ENCODE peak calls at places on chromosomes 2 and 18, in eight cellular contexts. Y is activated CD4-positive, alpha-beta T cell treated with anti-CD3 and anti-CD28 coated beads, Interleukin-2, amount 50 U/mL, for 48 hours; S is activated naive CD8-positive, alpha-beta T cell treated with anti-CD3 and anti-CD28 coated beads, Interleukin-2, amount 50 U/mL, for 24 hours; Q is mesendoderm; F is fibroblast of lung; V is germinal center; T is T-helper 17 cell; J is stimulated activated CD4-positive, alpha-beta T cell treated with anti-CD3 and anti-CD28 coated beads, Interleukin-2, amount 100 ng/mL, for 24 hours. B is an unnamed sample.
A peak's percentile ranks its signal among the peaks of the same experiment; 100 is the strongest.

GRCh38 chr18:36188912-36189311 is 1.6 kb downstream of the MOCOS start:
- DNase-seq in V (no peak), Y (no peak), J (no peak), T (no peak), Q (peak; percentile 11), S (no peak), F (no peak), B (no peak)

GRCh38 chr2:30823452-30823851 is 16.2 kb upstream of the CAPN13 start:
- DNase-seq in Y (no peak), S (no peak), J (no peak), Q (no peak), F (no peak), T (no peak), V (no peak), B (no peak)

GRCh38 chr2:173347305-173348168 is 7.1 kb upstream of the CDCA7 start:
- DNase-seq in F (no peak), J (no peak), Y (no peak), Q (peak; percentile 43), S (no peak), T (no peak), V (no peak), B (no peak)

GRCh38 chr2:101145406-101145805 is 5.8 kb downstream of the TBC1D8 start:
- DNase-seq in F (no peak), S (no peak), Q (peak; percentile 81), T (no peak), Y (no peak), V (no peak), J (no peak), B (no peak)

GRCh38 chr2:9095226-9095625 is 91.7 kb upstream of the MBOAT2 start:
- DNase-seq in Q (no peak), V (no peak), T (no peak), Y (no peak), J (no peak), S (no peak), F (no peak), B (no peak)

GRCh38 chr18:23822590-23823385 is 133.5 kb downstream of the LAMA3 start:
- DNase-seq in V (no peak), Q (peak; percentile 85), F (no peak), J (no peak), S (no peak), T (no peak), Y (no peak), B (no peak)

GRCh38 chr2:96962567-96963203 is 23.7 kb downstream of the FAM178B start:
- DNase-seq in T (peak; percentile 69), V (no peak), F (no peak), Q (no peak), J (peak; percentile 46), Y (peak; percentile 46), S (peak; percentile 50), B (no peak)

GRCh38 chr18:58268849-58269248 is 224.8 kb downstream of the NEDD4L start:
- DNase-seq in V (no peak), S (no peak), T (no peak), Y (no peak), F (no peak), J (no peak), Q (peak; percentile 75), B (no peak)

GRCh38 chr2:38856165-38856564 is 19.6 kb downstream of the DHX57 start:
- DNase-seq in T (no peak), V (no peak), J (no peak), F (peak; percentile 28), Y (no peak), Q (no peak), S (no peak), B (no peak)

GRCh38 chr2:204871246-204871953 is 326.1 kb downstream of the PARD3B start:
- DNase-seq in F (peak; percentile 77), J (no peak), S (no peak), Y (no peak), T (no peak), V (no peak), Q (peak; percentile 40), B (no peak)

GRCh38 chr2:186751790-186752189 is 57.9 kb downstream of the FAM171B start:
- DNase-seq in J (no peak), S (no peak), V (no peak), F (no peak), Y (no peak), T (no peak), Q (peak; percentile 49), B (no peak)

GRCh38 chr2:147844691-147845607 is at the start of gene ACVR2A:
- DNase-seq in T (peak; percentile 17), V (peak; percentile 59), S (peak; percentile 28), Y (peak; percentile 30), Q (peak; percentile 78), J (peak; percentile 41), F (peak; percentile 43), B (peak; percentile 23)

GRCh38 chr18:13112982-13113381 is 105.6 kb upstream of the LDLRAD4 start:
- DNase-seq in F (peak; percentile 42), T (no peak), Y (no peak), J (no peak), Q (peak; percentile 94), V (no peak), S (no peak), B (no peak)

GRCh38 chr2:229852565-229852964 is 69.2 kb downstream of the TRIP12 start:
- DNase-seq in J (peak; percentile 34), T (no peak), V (no peak), Q (no peak), F (peak; percentile 67), S (no peak), Y (peak; percentile 36), B (no peak)

GRCh38 chr18:59067873-59068272 is 71.8 kb upstream of the SEC11C start:
- DNase-seq in J (peak; percentile 43), F (no peak), V (no peak), Y (peak; percentile 17), Q (peak; percentile 29), S (peak; percentile 32), T (no peak), B (no peak)

GRCh38 chr2:226977775-226978190 is 141.9 kb downstream of the RHBDD1 start:
- DNase-seq in F (peak; percentile 71), S (no peak), V (no peak), Q (no peak), T (no peak), J (no peak), Y (no peak), B (no peak)

GRCh38 chr2:170165129-170165528 is 12.8 kb upstream of the MYO3B start:
- DNase-seq in T (no peak), J (no peak), Y (no peak), S (no peak), V (no peak), Q (no peak), F (no peak), B (no peak)

GRCh38 chr2:84077504-84077903 is 381.6 kb downstream of the SUCLG1 start:
- DNase-seq in V (no peak), J (no peak), T (no peak), Y (no peak), S (no peak), Q (peak; percentile 63), F (peak; percentile 0), B (no peak)

GRCh38 chr2:28649481-28650260 is 102.0 kb upstream of the PPP1CB start:
- DNase-seq in V (no peak), S (peak; percentile 70), J (peak; percentile 55), F (no peak), Q (no peak), T (no peak), Y (peak; percentile 60), B (peak; percentile 19)

B was measured in stimulated activated naive B cell treated with anti-CD40 and anti-IgM and Interleukin-4, amounts not matched to agents 10 μg/mL and 1 μg/mL and 100 μg/mL, for 72 hours.